ENCODE peak calls at places on chromosomes 7 and 10, in eight cellular contexts. P is cardiac fibroblast; V is germinal center; Y is ecto neural progenitor cell; M is HCT116; S is activated T-cell treated with anti-CD3 and anti-CD28 coated beads, Interleukin-2, amount 50 U/mL, for 4 hours; T is bronchial epithelial cell; G is NCI-H1092. W is an unnamed sample.

GRCh38 chr10:131082991-131083465 is 228.5 kb downstream of the TCERG1L start:
- DNase-seq in G (no peak), V (no peak), M (no peak), Y (no peak), P (no peak), S (no peak), T (no peak), W (no peak)

GRCh38 chr10:14527915-14528314 is 197.2 kb upstream of the FRMD4A start:
- DNase-seq in V (no peak), G (no peak), P (peak), T (no peak), S (no peak), M (no peak), Y (no peak), W (no peak)

GRCh38 chr7:1843271-1843861 is 173.3 kb downstream of the ELFN1 start:
- DNase-seq in Y (no peak), S (no peak), V (no peak), T (no peak), P (no peak), G (no peak), M (no peak), W (no peak)

GRCh38 chr7:104794154-104794553 is 219.9 kb upstream of the KMT2E start:
- DNase-seq in T (peak), M (no peak), Y (no peak), G (no peak), V (no peak), P (no peak), S (no peak), W (peak)

GRCh38 chr7:30285531-30286284 is 1.3 kb downstream of the ZNRF2 start:
- DNase-seq in M (no peak), G (no peak), V (peak), P (peak), T (peak), Y (peak), S (peak), W (peak)

GRCh38 chr7:120834726-120835125 is 23.2 kb downstream of the TSPAN12 start:
- DNase-seq in M (no peak), T (no peak), V (no peak), G (no peak), S (no peak), Y (no peak), P (no peak), W (no peak)

GRCh38 chr7:114925443-114925842 is 3.5 kb downstream of the MDFIC start:
- DNase-seq in S (no peak), M (no peak), T (no peak), G (no peak), V (no peak), P (no peak), Y (no peak), W (no peak)

GRCh38 chr10:22657028-22657427 is 57.4 kb downstream of the PIP4K2A start:
- DNase-seq in T (no peak), Y (no peak), V (no peak), G (no peak), P (no peak), M (no peak), S (no peak), W (no peak)

GRCh38 chr10:70255329-70256299 is 22.4 kb upstream of the PPA1 start:
- DNase-seq in G (no peak), T (peak), V (peak), P (peak), S (no peak), Y (no peak), M (peak), W (peak)

GRCh38 chr7:155178096-155178495 is 108.0 kb downstream of the HTR5A start:
- DNase-seq in M (no peak), P (no peak), T (no peak), S (no peak), Y (no peak), V (no peak), G (no peak), W (no peak)

GRCh38 chr7:116876664-116877442 is 14.5 kb downstream of the CAPZA2 start:
- DNase-seq in M (no peak), V (no peak), S (no peak), T (no peak), P (peak), Y (no peak), G (no peak), W (no peak)

GRCh38 chr7:115933463-115933862 is 97.1 kb downstream of the TFEC start:
- DNase-seq in T (peak), V (no peak), P (peak), M (no peak), G (no peak), Y (no peak), S (no peak), W (peak)

GRCh38 chr10:24590697-24591457 is 132.8 kb downstream of the ARHGAP21 start:
- DNase-seq in P (no peak), G (no peak), T (no peak), M (no peak), Y (no peak), S (no peak), V (no peak), W (no peak)

GRCh38 chr7:8065356-8065813 is 96.8 kb downstream of the GLCCI1 start:
- DNase-seq in Y (no peak), P (peak), T (no peak), S (no peak), G (no peak), M (no peak), V (no peak), W (peak)

GRCh38 chr7:70563960-70564359 is 568.0 kb upstream of the GALNT17 start:
- DNase-seq in V (no peak), M (no peak), Y (no peak), P (no peak), T (no peak), G (no peak), S (no peak), W (no peak)

GRCh38 chr7:50711271-50712175 is 71.2 kb downstream of the GRB10 start:
- DNase-seq in M (no peak), T (peak), V (no peak), G (no peak), P (peak), S (no peak), Y (no peak), W (peak)

GRCh38 chr7:36082910-36083309 is 70.1 kb upstream of the EEPD1 start:
- DNase-seq in V (no peak), T (no peak), G (no peak), Y (no peak), S (no peak), P (no peak), M (no peak), W (no peak)

GRCh38 chr10:117925369-117925768 is 121.4 kb downstream of the RAB11FIP2 start:
- DNase-seq in Y (no peak), P (no peak), V (no peak), S (no peak), T (no peak), M (no peak), G (no peak), W (no peak)

GRCh38 chr10:51960494-51960895 is 261.1 kb upstream of the CSTF2T start:
- DNase-seq in M (peak), P (peak), V (peak), G (peak), S (no peak), Y (no peak), T (peak), W (peak)

GRCh38 chr10:5855979-5856700 is 33.6 kb downstream of the ANKRD16 start:
- DNase-seq in P (no peak), G (no peak), T (no peak), Y (no peak), M (no peak), S (no peak), V (no peak), W (no peak)

GRCh38 chr10:43946445-43946844 is 297.8 kb upstream of the ZNF32 start:
- DNase-seq in V (no peak), S (no peak), M (no peak), Y (no peak), P (no peak), T (no peak), G (no peak), W (no peak)

GRCh38 chr7:27814054-27814453 is 74.1 kb downstream of the TAX1BP1 start:
- DNase-seq in P (peak), M (no peak), S (no peak), Y (no peak), T (no peak), V (no peak), G (no peak), W (no peak)

GRCh38 chr10:90998733-90999511 is 78.0 kb upstream of the ANKRD1 start:
- DNase-seq in Y (no peak), P (no peak), M (no peak), S (no peak), G (no peak), T (no peak), V (no peak), W (no peak)

GRCh38 chr7:75716992-75717626 is 21.6 kb downstream of the HIP1 start:
- DNase-seq in M (peak), P (peak), S (no peak), V (no peak), G (no peak), T (peak), Y (no peak), W (peak)

GRCh38 chr7:107313355-107313754 is 144.6 kb downstream of the HBP1 start:
- DNase-seq in P (no peak), V (no peak), Y (no peak), S (no peak), G (no peak), T (no peak), M (no peak), W (no peak)

GRCh38 chr10:46518028-46518725 is 38.3 kb downstream of the GPRIN2 start:
- DNase-seq in S (no peak), T (no peak), Y (no peak), G (no peak), V (no peak), M (no peak), P (no peak), W (no peak)

GRCh38 chr7:2011266-2012043 is 221.3 kb downstream of the MAD1L1 start:
- DNase-seq in V (no peak), Y (no peak), P (no peak), G (no peak), S (no peak), M (no peak), T (no peak), W (no peak)

GRCh38 chr10:87816842-87817178 is 1.2 kb downstream of the ATAD1 start:
- DNase-seq in Y (no peak), S (no peak), G (no peak), V (no peak), P (peak), T (no peak), M (no peak), W (peak)

GRCh38 chr7:2258661-2259365 is 16.8 kb downstream of the NUDT1 start:
- DNase-seq in P (no peak), M (no peak), S (no peak), G (no peak), Y (peak), V (peak), T (no peak), W (no peak)

GRCh38 chr7:20598479-20599419 is 16.7 kb upstream of the ABCB5 start:
- DNase-seq in S (no peak), V (peak), Y (no peak), G (peak), T (peak), M (peak), P (peak), W (peak)

GRCh38 chr7:841943-842342 is 9.7 kb downstream of the SUN1 start:
- DNase-seq in P (no peak), M (no peak), V (no peak), G (no peak), T (no peak), Y (no peak), S (no peak), W (no peak)